ENCODE peak calls at places on chromosomes 16 and 17, in five cellular contexts. V is prostate gland, F is psoas muscle, P is cardiac muscle cell, C is mucosa of descending colon. U is an unnamed sample. For H3K9me3 and H3K4me1, the result is how much of the 10 kb centered on the place peaks cover.

GRCh38 chr16:86771506-86772230 is 193.3 kb downstream of the FOXL1 start:
- DNase-seq in P (no peak), F (peak), C (no peak), V (no peak), U (no peak)

GRCh38 chr17:72764632-72765041 is 327.9 kb downstream of the SLC39A11 start:
- DNase-seq in F (no peak), V (no peak), P (no peak), C (no peak), U (no peak)

GRCh38 chr16:79296491-79296890 is 304.0 kb downstream of the MAF start:
- DNase-seq in V (no peak), C (no peak), F (no peak), P (no peak), U (no peak)

GRCh38 chr17:37465058-37465616 is 24.6 kb upstream of the DUSP14 start:
- DNase-seq in P (peak), F (no peak), V (no peak), C (no peak), U (no peak)

GRCh38 chr17:34675143-34675542 is 95.8 kb downstream of the TMEM132E start:
- DNase-seq in V (no peak), F (no peak), P (no peak), C (no peak), U (no peak)

GRCh38 chr16:66705790-66706505 is 9.4 kb upstream of the CMTM4 start:
- DNase-seq in P (peak), F (peak), V (peak), C (peak), U (no peak)

GRCh38 chr16:68215302-68215701 is 20.6 kb downstream of the ESRP2 start:
- DNase-seq in C (no peak), V (no peak), P (no peak), F (no peak), U (no peak)

GRCh38 chr17:66466421-66466820 is 164.0 kb downstream of the PRKCA start:
- DNase-seq in P (no peak), V (no peak), C (no peak), F (no peak), U (no peak)

GRCh38 chr17:46769531-46770438 is 48.7 kb downstream of the WNT3 start:
- DNase-seq in F (no peak), C (no peak), V (no peak), P (no peak), U (no peak)

GRCh38 chr16:19073863-19074262 is 6.4 kb downstream of the COQ7 start:
- DNase-seq in F (no peak), P (no peak), C (no peak), V (no peak), U (no peak)

GRCh38 chr16:4913130-4913773 is 23.7 kb downstream of the PPL start:
- DNase-seq in C (no peak), F (no peak), V (no peak), P (no peak), U (no peak)

GRCh38 chr17:3660311-3660891 is 8.0 kb downstream of the TAX1BP3 start:
- DNase-seq in P (no peak), C (no peak), V (peak), F (peak), U (no peak)

GRCh38 chr16:47787695-47788094 is 326.6 kb downstream of the PHKB start:
- DNase-seq in P (peak), V (no peak), C (no peak), F (no peak), U (peak)

GRCh38 chr17:1727258-1727789 is 2.8 kb downstream of the WDR81 start:
- DNase-seq in P (no peak), F (peak), C (no peak), V (no peak), U (no peak)

GRCh38 chr17:38861399-38861843 is 7.9 kb upstream of the RPL23 start:
- DNase-seq in C (no peak), P (no peak), V (no peak), F (no peak), U (no peak)

GRCh38 chr16:79093554-79093967 is 507.0 kb downstream of the MAF start:
- DNase-seq in C (peak), V (no peak), P (no peak), F (no peak), U (no peak)

GRCh38 chr17:17783121-17783824 is 53.5 kb downstream of the SREBF1 start:
- DNase-seq in V (peak), P (peak), F (peak), C (peak), U (peak)

GRCh38 chr17:45029096-45029495 is 22.3 kb downstream of the DCAKD start:
- DNase-seq in V (no peak), F (no peak), P (no peak), C (no peak), U (no peak)

GRCh38 chr16:35184356-35184870 is 1725.0 kb downstream of the TP53TG3F start:
- DNase-seq in F (no peak), P (no peak), V (no peak), C (no peak), U (no peak)
- H3K9me3 ChIP-seq in F (under half), P (under half), V (under half), C (half or more), U (under half)

DNA sequence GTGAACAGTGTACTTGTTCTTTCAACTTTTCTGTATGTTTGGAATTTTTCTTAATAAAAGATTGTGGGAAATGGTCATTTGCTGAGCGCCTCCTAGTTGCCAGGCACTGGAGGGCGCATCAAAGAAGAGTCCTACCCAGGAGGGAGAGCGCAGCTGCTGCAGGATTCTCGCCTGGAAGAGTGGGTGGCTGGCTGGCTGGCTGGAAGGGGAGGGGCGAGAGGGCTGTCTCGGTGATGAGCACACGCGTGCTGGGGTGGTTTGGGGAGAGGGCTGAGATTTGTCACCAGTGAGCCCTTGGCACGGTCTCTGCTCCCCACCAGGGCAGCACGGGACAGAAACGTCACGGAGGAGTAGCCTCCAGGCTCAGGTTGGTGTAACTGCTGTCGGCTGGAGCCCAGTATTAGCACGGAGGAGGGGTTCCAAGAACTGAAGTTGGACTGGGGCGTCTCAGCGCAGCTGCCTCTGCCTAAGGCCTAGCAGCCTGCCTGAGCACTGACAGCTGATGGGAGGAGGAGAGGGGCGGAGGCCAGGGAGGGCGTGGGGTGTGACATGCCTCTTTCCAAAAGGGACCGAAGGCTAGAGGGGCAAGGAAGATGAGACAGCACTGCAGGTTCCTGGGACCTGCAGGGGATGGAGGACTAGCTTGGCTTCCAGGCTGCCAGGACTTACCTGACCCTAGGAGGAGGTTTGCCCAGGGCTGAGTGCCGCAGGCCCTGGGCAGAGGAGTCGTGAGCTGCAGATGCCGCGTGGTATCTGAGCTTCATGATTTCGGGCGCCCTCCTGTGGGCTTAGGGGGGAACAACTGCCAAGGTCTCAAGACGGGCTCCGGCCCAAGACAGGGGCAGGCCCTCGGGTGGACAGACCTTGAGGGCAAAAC is 5.7 kb downstream of the LDHD start:
- DNase-seq in F (peak), P (peak), C (peak), V (peak), U (peak)
- H3K4me3 ChIP-seq in F (peak), P (no peak), C (no peak), V (no peak), U (no peak)

GRCh38 chr17:60280673-60281072 is 111.3 kb downstream of the USP32 start:
- DNase-seq in C (no peak), P (no peak), V (no peak), F (no peak), U (no peak)

GRCh38 chr17:60284709-60285108 is 107.2 kb downstream of the USP32 start:
- DNase-seq in P (no peak), F (no peak), V (no peak), C (no peak), U (no peak)
- H3K4me1 ChIP-seq in P (under half), F (under half), V (under half), C (under half), U (under half)

GRCh38 chr17:27153005-27153404 is 140.9 kb upstream of the WSB1 start:
- DNase-seq in P (no peak), F (peak), V (no peak), C (no peak), U (no peak)
- H3K9me3 ChIP-seq in P (under half), F (under half), V (under half), C (under half), U (under half)

DNA sequence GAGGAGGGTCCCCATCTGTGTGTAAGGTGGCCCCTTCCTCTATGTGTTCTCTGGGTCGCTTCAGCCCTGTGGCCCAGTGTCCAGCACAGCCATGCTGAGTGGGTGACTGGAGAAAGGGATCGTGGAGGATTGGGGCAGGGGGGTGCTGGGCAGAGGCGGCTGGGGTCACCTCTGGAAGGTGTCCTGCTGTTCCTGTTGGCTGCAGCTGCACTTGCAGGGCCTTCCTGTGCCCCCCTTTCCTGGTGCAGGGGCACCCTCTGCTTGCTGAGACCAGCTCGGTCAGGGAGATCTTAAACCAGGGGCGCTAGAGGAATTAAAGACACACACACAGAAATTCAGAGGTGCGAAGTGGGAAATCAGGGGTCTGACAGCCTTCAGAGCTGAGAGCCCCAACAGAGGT is 11.1 kb downstream of the IL32 start:
- DNase-seq in C (no peak), F (peak), V (no peak), P (no peak), U (no peak)
- H3K4me3 ChIP-seq in C (no peak), F (no peak), V (no peak), P (no peak), U (no peak)

DNA sequence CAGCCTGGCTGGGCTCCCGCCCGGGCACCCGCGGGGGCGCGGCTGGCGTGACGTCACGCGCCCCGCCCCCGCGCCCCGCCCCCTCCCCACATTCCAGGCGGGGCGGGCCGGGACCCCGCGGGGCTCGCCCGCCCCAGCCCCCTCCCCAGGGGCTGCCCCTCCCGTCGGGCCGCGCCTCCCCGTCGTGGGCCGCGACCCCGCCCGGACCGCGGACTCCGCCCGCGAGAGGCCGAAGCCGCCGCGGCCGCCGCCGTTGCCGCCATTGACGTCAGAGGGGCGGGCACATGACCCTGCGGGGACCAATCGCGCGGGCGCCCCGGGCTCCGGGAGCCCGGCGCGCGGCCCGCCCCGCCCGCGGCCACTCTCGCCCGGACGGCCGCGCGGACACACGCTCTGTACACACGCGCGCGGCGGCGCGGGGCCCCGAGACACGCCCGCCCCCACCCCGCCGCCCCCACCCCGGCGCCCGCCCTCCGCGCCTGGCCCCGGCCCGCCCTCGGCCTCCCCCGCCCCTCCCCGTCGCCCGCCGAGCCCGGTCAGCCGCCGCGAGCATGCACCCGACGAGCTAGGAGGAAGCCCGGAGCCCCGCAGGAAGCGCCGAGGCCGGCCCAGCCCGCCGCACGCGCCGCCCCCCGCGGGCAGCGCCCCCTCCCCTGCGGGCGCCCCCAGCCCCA is at the start of gene CMIP:
- DNase-seq in C (peak), F (peak), V (peak), P (peak), U (peak)
- H3K4me1 ChIP-seq in C (under half), F (under half), V (under half), P (under half), U (half or more)

GRCh38 chr17:80921159-80921558 is 70.5 kb upstream of the CHMP6 start:
- DNase-seq in C (no peak), P (no peak), V (no peak), F (peak), U (no peak)

GRCh38 chr17:80919331-80920284 is 72.0 kb upstream of the CHMP6 start:
- DNase-seq in V (no peak), F (peak), P (peak), C (no peak), U (no peak)

GRCh38 chr17:80918731-80919130 is 72.9 kb upstream of the CHMP6 start:
- DNase-seq in C (no peak), V (no peak), F (no peak), P (no peak), U (no peak)

GRCh38 chr17:80921741-80922579 is 69.7 kb upstream of the CHMP6 start:
- DNase-seq in V (no peak), P (no peak), C (no peak), F (peak), U (no peak)

DNA sequence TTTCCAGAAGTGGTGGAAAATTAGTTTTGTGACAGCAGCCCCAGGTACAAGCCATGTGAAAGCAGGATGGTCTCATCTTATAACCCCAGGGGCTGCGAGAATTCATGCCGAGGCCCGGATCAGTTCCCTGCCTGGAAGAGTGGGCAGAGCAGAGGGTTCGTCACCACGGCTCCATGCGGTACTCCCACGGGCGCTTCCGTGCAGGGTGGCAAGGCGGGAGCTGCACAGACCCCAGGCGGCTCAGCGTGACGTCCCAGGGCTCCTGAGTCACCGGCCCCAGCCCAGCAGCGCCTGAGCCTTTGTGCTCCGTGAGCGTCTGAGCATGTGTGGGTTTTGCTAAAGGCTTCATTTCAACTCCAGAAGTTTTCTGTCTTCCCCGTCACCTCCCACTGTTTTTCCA is 71.2 kb upstream of the CHMP6 start:
- DNase-seq in V (no peak), C (no peak), P (peak), F (peak), U (no peak)
- H3K9me3 ChIP-seq in V (under half), C (under half), P (under half), F (under half), U (under half)

U was measured in Caco-2.